ENCODE peak calls at places on chromosome 22, in five cellular contexts. One of them, this sample, is unnamed.

GRCh38 chr22:43210631-43211515 is 23.9 kb upstream of the TTLL12 start:
- DNase-seq in stomach: no peak
- DNase-seq in glutamatergic neuron: no peak
- DNase-seq in astrocyte of the cerebellum: no peak
- DNase-seq in LNCaP clone FGC: no peak
- DNase-seq in this sample: no peak

GRCh38 chr22:46537946-46538815 is 761 bp upstream of the CELSR1 start:
- DNase-seq in stomach: no peak
- DNase-seq in glutamatergic neuron: peak
- DNase-seq in astrocyte of the cerebellum: no peak
- DNase-seq in LNCaP clone FGC: no peak
- DNase-seq in this sample: no peak

GRCh38 chr22:36934153-36934939 is 20.9 kb downstream of the CSF2RB start:
- DNase-seq in stomach: no peak
- DNase-seq in glutamatergic neuron: no peak
- DNase-seq in astrocyte of the cerebellum: no peak
- DNase-seq in LNCaP clone FGC: no peak
- DNase-seq in this sample: no peak

GRCh38 chr22:35605787-35606492 is 11.2 kb downstream of the MB start:
- DNase-seq in stomach: no peak
- DNase-seq in glutamatergic neuron: peak
- DNase-seq in astrocyte of the cerebellum: no peak
- DNase-seq in LNCaP clone FGC: no peak
- DNase-seq in this sample: no peak

GRCh38 chr22:19959043-19959586 is 17.5 kb upstream of the TXNRD2 start:
- DNase-seq in stomach: peak
- DNase-seq in glutamatergic neuron: peak
- DNase-seq in astrocyte of the cerebellum: no peak
- DNase-seq in LNCaP clone FGC: no peak
- DNase-seq in this sample: peak

GRCh38 chr22:44186737-44187136 is 6.0 kb downstream of the PARVG start:
- DNase-seq in stomach: no peak
- DNase-seq in glutamatergic neuron: no peak
- DNase-seq in astrocyte of the cerebellum: no peak
- DNase-seq in LNCaP clone FGC: no peak
- DNase-seq in this sample: no peak

GRCh38 chr22:36289406-36289870 is 36.5 kb downstream of the APOL1 start:
- DNase-seq in stomach: no peak
- DNase-seq in glutamatergic neuron: no peak
- DNase-seq in astrocyte of the cerebellum: no peak
- DNase-seq in LNCaP clone FGC: no peak
- DNase-seq in this sample: no peak

GRCh38 chr22:28917747-28918543 is 34.6 kb downstream of the ZNRF3 start:
- DNase-seq in stomach: peak
- DNase-seq in glutamatergic neuron: peak
- DNase-seq in astrocyte of the cerebellum: peak
- DNase-seq in LNCaP clone FGC: no peak
- DNase-seq in this sample: no peak

GRCh38 chr22:35950262-35950661 is 78.4 kb downstream of the RBFOX2 start:
- DNase-seq in stomach: no peak
- DNase-seq in glutamatergic neuron: no peak
- DNase-seq in astrocyte of the cerebellum: no peak
- DNase-seq in LNCaP clone FGC: peak
- DNase-seq in this sample: no peak

GRCh38 chr22:45310331-45311032 is 748 bp downstream of the FAM118A start:
- DNase-seq in stomach: no peak
- DNase-seq in glutamatergic neuron: peak
- DNase-seq in astrocyte of the cerebellum: no peak
- DNase-seq in LNCaP clone FGC: no peak
- DNase-seq in this sample: no peak

GRCh38 chr22:45511847-45512261 is 9.2 kb downstream of the FBLN1 start:
- DNase-seq in stomach: peak
- DNase-seq in glutamatergic neuron: peak
- DNase-seq in astrocyte of the cerebellum: peak
- DNase-seq in LNCaP clone FGC: no peak
- DNase-seq in this sample: peak

GRCh38 chr22:43861529-43861928 is 784 bp downstream of the SULT4A1 start:
- DNase-seq in stomach: no peak
- DNase-seq in glutamatergic neuron: peak
- DNase-seq in astrocyte of the cerebellum: no peak
- DNase-seq in LNCaP clone FGC: no peak
- DNase-seq in this sample: peak

GRCh38 chr22:50620861-50621490 is 7.0 kb downstream of the ARSA start:
- DNase-seq in stomach: no peak
- DNase-seq in glutamatergic neuron: no peak
- DNase-seq in astrocyte of the cerebellum: no peak
- DNase-seq in LNCaP clone FGC: no peak
- DNase-seq in this sample: no peak

GRCh38 chr22:19766506-19767426 is 6.2 kb downstream of the TBX1 start:
- DNase-seq in stomach: peak
- DNase-seq in glutamatergic neuron: peak
- DNase-seq in astrocyte of the cerebellum: no peak
- DNase-seq in LNCaP clone FGC: no peak
- DNase-seq in this sample: no peak

GRCh38 chr22:25100972-25101371 is 98.7 kb upstream of the CRYBB3 start:
- DNase-seq in stomach: no peak
- DNase-seq in glutamatergic neuron: no peak
- DNase-seq in astrocyte of the cerebellum: no peak
- DNase-seq in LNCaP clone FGC: no peak
- DNase-seq in this sample: no peak

GRCh38 chr22:11627798-11628650 is 3900.0 kb upstream of the OR11H1 start:
- DNase-seq in stomach: no peak
- DNase-seq in glutamatergic neuron: no peak
- DNase-seq in astrocyte of the cerebellum: no peak
- DNase-seq in LNCaP clone FGC: no peak
- DNase-seq in this sample: no peak

GRCh38 chr22:35971418-35972119 is 57.1 kb downstream of the RBFOX2 start:
- DNase-seq in stomach: no peak
- DNase-seq in glutamatergic neuron: no peak
- DNase-seq in astrocyte of the cerebellum: peak
- DNase-seq in LNCaP clone FGC: no peak
- DNase-seq in this sample: no peak

GRCh38 chr22:44127353-44127752 is 53.4 kb upstream of the PARVG start:
- DNase-seq in stomach: no peak
- DNase-seq in glutamatergic neuron: no peak
- DNase-seq in astrocyte of the cerebellum: no peak
- DNase-seq in LNCaP clone FGC: no peak
- DNase-seq in this sample: no peak

GRCh38 chr22:40721266-40721665 is 42.0 kb downstream of the MCHR1 start:
- DNase-seq in stomach: no peak
- DNase-seq in glutamatergic neuron: peak
- DNase-seq in astrocyte of the cerebellum: no peak
- DNase-seq in LNCaP clone FGC: no peak
- DNase-seq in this sample: no peak

GRCh38 chr22:46563381-46564083 is 26.1 kb upstream of the CELSR1 start:
- DNase-seq in stomach: peak
- DNase-seq in glutamatergic neuron: peak
- DNase-seq in astrocyte of the cerebellum: no peak
- DNase-seq in LNCaP clone FGC: no peak
- DNase-seq in this sample: peak

GRCh38 chr22:41240377-41241132 is at the start of gene CHADL:
- DNase-seq in stomach: no peak
- DNase-seq in glutamatergic neuron: peak
- DNase-seq in astrocyte of the cerebellum: no peak
- DNase-seq in LNCaP clone FGC: no peak
- DNase-seq in this sample: peak

GRCh38 chr22:28132466-28132865 is 213.4 kb upstream of the PITPNB start:
- DNase-seq in stomach: no peak
- DNase-seq in glutamatergic neuron: no peak
- DNase-seq in astrocyte of the cerebellum: peak
- DNase-seq in LNCaP clone FGC: no peak
- DNase-seq in this sample: no peak

GRCh38 chr22:50342651-50343540 is at the start of gene PPP6R2:
- DNase-seq in stomach: peak
- DNase-seq in glutamatergic neuron: peak
- DNase-seq in astrocyte of the cerebellum: no peak
- DNase-seq in LNCaP clone FGC: peak
- DNase-seq in this sample: peak

GRCh38 chr22:42581762-42582716 is 28.3 kb downstream of the SERHL2 start:
- DNase-seq in stomach: peak
- DNase-seq in glutamatergic neuron: peak
- DNase-seq in astrocyte of the cerebellum: no peak
- DNase-seq in LNCaP clone FGC: no peak
- DNase-seq in this sample: peak

GRCh38 chr22:26822300-26822699 is 164.9 kb downstream of the MIAT start:
- DNase-seq in stomach: no peak
- DNase-seq in glutamatergic neuron: no peak
- DNase-seq in astrocyte of the cerebellum: no peak
- DNase-seq in LNCaP clone FGC: no peak
- DNase-seq in this sample: no peak
- TF ChIP-seq CTCF in stomach: no peak
- TF ChIP-seq CTCF in glutamatergic neuron: no peak
- TF ChIP-seq CTCF in astrocyte of the cerebellum: no peak
- TF ChIP-seq CTCF in LNCaP clone FGC: no peak
- TF ChIP-seq CTCF in this sample: no peak

GRCh38 chr22:22689621-22690345 is 45.4 kb downstream of the GGTLC2 start:
- DNase-seq in stomach: no peak
- DNase-seq in glutamatergic neuron: no peak
- DNase-seq in astrocyte of the cerebellum: no peak
- DNase-seq in LNCaP clone FGC: no peak
- DNase-seq in this sample: no peak

GRCh38 chr22:22691055-22691454 is 46.6 kb downstream of the GGTLC2 start:
- DNase-seq in stomach: no peak
- DNase-seq in glutamatergic neuron: no peak
- DNase-seq in astrocyte of the cerebellum: no peak
- DNase-seq in LNCaP clone FGC: no peak
- DNase-seq in this sample: no peak

GRCh38 chr22:22685586-22685985 is 41.2 kb downstream of the GGTLC2 start:
- DNase-seq in stomach: no peak
- DNase-seq in glutamatergic neuron: no peak
- DNase-seq in astrocyte of the cerebellum: no peak
- DNase-seq in LNCaP clone FGC: no peak
- DNase-seq in this sample: no peak

GRCh38 chr22:22684605-22685561 is 40.5 kb downstream of the GGTLC2 start:
- DNase-seq in stomach: no peak
- DNase-seq in glutamatergic neuron: peak
- DNase-seq in astrocyte of the cerebellum: peak
- DNase-seq in LNCaP clone FGC: no peak
- DNase-seq in this sample: no peak

GRCh38 chr22:22687638-22688500 is 43.5 kb downstream of the GGTLC2 start:
- DNase-seq in stomach: peak
- DNase-seq in glutamatergic neuron: peak
- DNase-seq in astrocyte of the cerebellum: peak
- DNase-seq in LNCaP clone FGC: no peak
- DNase-seq in this sample: no peak
- TF ChIP-seq CTCF in stomach: peak
- TF ChIP-seq CTCF in glutamatergic neuron: peak
- TF ChIP-seq CTCF in astrocyte of the cerebellum: peak
- TF ChIP-seq CTCF in LNCaP clone FGC: peak
- TF ChIP-seq CTCF in this sample: peak

GRCh38 chr22:30238661-30239420 is 7.7 kb downstream of the LIF start:
- DNase-seq in stomach: no peak
- DNase-seq in glutamatergic neuron: no peak
- DNase-seq in astrocyte of the cerebellum: no peak
- DNase-seq in LNCaP clone FGC: no peak
- DNase-seq in this sample: no peak

GRCh38 chr22:30240541-30241417 is 5.8 kb downstream of the LIF start:
- DNase-seq in stomach: no peak
- DNase-seq in glutamatergic neuron: no peak
- DNase-seq in astrocyte of the cerebellum: no peak
- DNase-seq in LNCaP clone FGC: no peak
- DNase-seq in this sample: no peak

GRCh38 chr22:30238136-30238535 is 8.4 kb downstream of the LIF start:
- DNase-seq in stomach: no peak
- DNase-seq in glutamatergic neuron: no peak
- DNase-seq in astrocyte of the cerebellum: no peak
- DNase-seq in LNCaP clone FGC: no peak
- DNase-seq in this sample: no peak

GRCh38 chr22:30241576-30242371 is 4.8 kb downstream of the LIF start:
- DNase-seq in stomach: no peak
- DNase-seq in glutamatergic neuron: no peak
- DNase-seq in astrocyte of the cerebellum: no peak
- DNase-seq in LNCaP clone FGC: no peak
- DNase-seq in this sample: no peak

DNA sequence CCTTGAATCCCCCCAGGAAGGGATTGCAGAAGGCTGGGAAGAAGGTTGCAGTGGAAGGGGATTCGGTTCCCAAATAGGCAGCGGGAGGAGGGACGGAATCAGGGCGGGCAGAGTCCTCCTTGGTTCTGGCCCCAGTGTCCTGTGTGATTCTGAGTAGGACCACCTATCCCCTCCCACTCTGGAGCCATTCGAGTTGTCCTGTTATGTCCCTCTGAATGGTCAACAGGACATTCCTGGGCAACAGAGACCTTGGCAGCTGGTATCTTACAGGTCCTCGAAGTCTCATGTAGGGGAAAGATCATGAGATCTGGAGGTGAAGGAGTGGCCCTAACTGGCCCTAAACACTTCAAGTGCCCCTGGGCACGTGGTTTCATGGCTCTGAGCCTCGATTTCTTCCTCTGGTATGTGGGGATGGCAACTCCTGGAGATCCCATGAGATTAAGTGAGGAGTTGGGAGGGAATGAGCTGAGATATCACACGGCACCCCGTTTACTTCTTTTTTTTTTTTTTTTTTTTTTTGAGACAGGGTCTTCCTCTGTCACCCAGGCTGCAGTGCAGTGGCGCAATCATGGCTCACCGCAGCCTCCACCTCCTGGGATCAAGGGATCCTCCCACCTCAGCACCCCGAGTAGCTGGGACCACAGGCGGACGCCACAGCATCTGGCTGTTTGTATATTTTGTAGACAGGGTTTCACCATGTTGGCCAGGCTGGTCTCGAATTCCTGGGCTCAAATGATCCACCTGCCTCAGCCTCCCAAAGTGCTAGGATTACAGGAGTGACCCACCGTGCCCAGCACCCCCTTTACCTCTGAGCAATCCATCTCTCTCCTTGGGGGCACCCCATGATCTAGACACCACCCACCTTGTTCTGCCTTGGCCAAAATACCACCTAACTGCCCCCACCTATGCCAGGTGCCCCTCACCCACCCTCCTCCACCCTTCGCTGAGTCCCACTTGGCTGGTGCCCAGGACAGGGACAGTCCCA is 6.8 kb downstream of the LIF start:
- DNase-seq in stomach: no peak
- DNase-seq in glutamatergic neuron: no peak
- DNase-seq in astrocyte of the cerebellum: no peak
- DNase-seq in LNCaP clone FGC: no peak
- DNase-seq in this sample: no peak
- TF ChIP-seq CTCF in stomach: no peak
- TF ChIP-seq CTCF in glutamatergic neuron: no peak
- TF ChIP-seq CTCF in astrocyte of the cerebellum: no peak
- TF ChIP-seq CTCF in LNCaP clone FGC: no peak
- TF ChIP-seq CTCF in this sample: no peak

GRCh38 chr22:17945156-17945850 is 79.1 kb downstream of the MICAL3 start:
- DNase-seq in stomach: no peak
- DNase-seq in glutamatergic neuron: no peak
- DNase-seq in astrocyte of the cerebellum: no peak
- DNase-seq in LNCaP clone FGC: no peak
- DNase-seq in this sample: no peak

GRCh38 chr22:17946691-17947367 is 77.5 kb downstream of the MICAL3 start:
- DNase-seq in stomach: peak
- DNase-seq in glutamatergic neuron: no peak
- DNase-seq in astrocyte of the cerebellum: no peak
- DNase-seq in LNCaP clone FGC: no peak
- DNase-seq in this sample: no peak

GRCh38 chr22:17948101-17948500 is 76.3 kb downstream of the MICAL3 start:
- DNase-seq in stomach: peak
- DNase-seq in glutamatergic neuron: no peak
- DNase-seq in astrocyte of the cerebellum: no peak
- DNase-seq in LNCaP clone FGC: no peak
- DNase-seq in this sample: no peak

GRCh38 chr22:17944205-17944725 is 80.1 kb downstream of the MICAL3 start:
- DNase-seq in stomach: no peak
- DNase-seq in glutamatergic neuron: no peak
- DNase-seq in astrocyte of the cerebellum: no peak
- DNase-seq in LNCaP clone FGC: no peak
- DNase-seq in this sample: no peak

GRCh38 chr22:17945851-17946690 is 78.3 kb downstream of the MICAL3 start:
- DNase-seq in stomach: peak
- DNase-seq in glutamatergic neuron: no peak
- DNase-seq in astrocyte of the cerebellum: no peak
- DNase-seq in LNCaP clone FGC: no peak
- DNase-seq in this sample: no peak
- TF ChIP-seq CTCF in stomach: no peak
- TF ChIP-seq CTCF in glutamatergic neuron: no peak
- TF ChIP-seq CTCF in astrocyte of the cerebellum: no peak
- TF ChIP-seq CTCF in LNCaP clone FGC: no peak
- TF ChIP-seq CTCF in this sample: no peak